ENCODE peak calls at places on chromosome X, in eight cellular contexts. One of them, this sample, is unnamed.

GRCh38 chrX:119398587-119398973 is 556 bp upstream of the SLC25A43 start:
- DNase-seq in GM23248: peak; percentile 36
- DNase-seq in heart left ventricle: no peak
- DNase-seq in H9: no peak
- DNase-seq in adrenal gland: no peak
- DNase-seq in neural progenitor cell: no peak
- DNase-seq in HCT116: no peak
- DNase-seq in tibial artery: no peak
- DNase-seq in this sample: peak; percentile 38

GRCh38 chrX:68650491-68650890 is 3.0 kb downstream of the STARD8 start:
- DNase-seq in GM23248: peak; percentile 73
- DNase-seq in heart left ventricle: no peak
- DNase-seq in H9: no peak
- DNase-seq in adrenal gland: no peak
- DNase-seq in neural progenitor cell: no peak
- DNase-seq in HCT116: no peak
- DNase-seq in tibial artery: no peak
- DNase-seq in this sample: no peak

GRCh38 chrX:49166914-49167739 is 4.6 kb downstream of the MAGIX start:
- DNase-seq in GM23248: peak; percentile 76
- DNase-seq in heart left ventricle: peak; percentile 85
- DNase-seq in H9: no peak
- DNase-seq in adrenal gland: peak; percentile 64
- DNase-seq in neural progenitor cell: peak; percentile 20
- DNase-seq in HCT116: no peak
- DNase-seq in tibial artery: peak; percentile 96
- DNase-seq in this sample: peak; percentile 74

GRCh38 chrX:72041901-72042859 is 89.5 kb downstream of the RTL5 start:
- DNase-seq in GM23248: peak; percentile 30
- DNase-seq in heart left ventricle: no peak
- DNase-seq in H9: no peak
- DNase-seq in adrenal gland: no peak
- DNase-seq in neural progenitor cell: no peak
- DNase-seq in HCT116: no peak
- DNase-seq in tibial artery: no peak
- DNase-seq in this sample: no peak

GRCh38 chrX:9706426-9706825 is 59.2 kb downstream of the GPR143 start:
- DNase-seq in GM23248: no peak
- DNase-seq in heart left ventricle: no peak
- DNase-seq in H9: no peak
- DNase-seq in adrenal gland: no peak
- DNase-seq in neural progenitor cell: peak; percentile 5
- DNase-seq in HCT116: no peak
- DNase-seq in tibial artery: no peak
- DNase-seq in this sample: no peak

GRCh38 chrX:139881130-139881529 is 51.7 kb downstream of the ATP11C start:
- DNase-seq in GM23248: peak; percentile 64
- DNase-seq in heart left ventricle: no peak
- DNase-seq in H9: no peak
- DNase-seq in adrenal gland: no peak
- DNase-seq in neural progenitor cell: no peak
- DNase-seq in HCT116: peak; percentile 16
- DNase-seq in tibial artery: no peak
- DNase-seq in this sample: no peak

GRCh38 chrX:72713130-72713529 is 976 bp downstream of the PHKA1 start:
- DNase-seq in GM23248: no peak
- DNase-seq in heart left ventricle: no peak
- DNase-seq in H9: no peak
- DNase-seq in adrenal gland: no peak
- DNase-seq in neural progenitor cell: no peak
- DNase-seq in HCT116: no peak
- DNase-seq in tibial artery: no peak
- DNase-seq in this sample: no peak

GRCh38 chrX:68928401-68928800 is 99.6 kb downstream of the EFNB1 start:
- DNase-seq in GM23248: no peak
- DNase-seq in heart left ventricle: no peak
- DNase-seq in H9: no peak
- DNase-seq in adrenal gland: no peak
- DNase-seq in neural progenitor cell: no peak
- DNase-seq in HCT116: no peak
- DNase-seq in tibial artery: no peak
- DNase-seq in this sample: no peak

GRCh38 chrX:107154787-107155620 is 36.4 kb upstream of the RBM41 start:
- DNase-seq in GM23248: peak; percentile 10
- DNase-seq in heart left ventricle: no peak
- DNase-seq in H9: no peak
- DNase-seq in adrenal gland: no peak
- DNase-seq in neural progenitor cell: no peak
- DNase-seq in HCT116: no peak
- DNase-seq in tibial artery: no peak
- DNase-seq in this sample: no peak

GRCh38 chrX:13009256-13009655 is 34.3 kb downstream of the TMSB4X start:
- DNase-seq in GM23248: peak; percentile 20
- DNase-seq in heart left ventricle: no peak
- DNase-seq in H9: no peak
- DNase-seq in adrenal gland: peak; percentile 57
- DNase-seq in neural progenitor cell: no peak
- DNase-seq in HCT116: no peak
- DNase-seq in tibial artery: no peak
- DNase-seq in this sample: no peak

GRCh38 chrX:13008851-13009250 is 33.9 kb downstream of the TMSB4X start:
- DNase-seq in GM23248: no peak
- DNase-seq in heart left ventricle: no peak
- DNase-seq in H9: no peak
- DNase-seq in adrenal gland: no peak
- DNase-seq in neural progenitor cell: no peak
- DNase-seq in HCT116: no peak
- DNase-seq in tibial artery: no peak
- DNase-seq in this sample: no peak

GRCh38 chrX:13005671-13006473 is 31.0 kb downstream of the TMSB4X start:
- DNase-seq in GM23248: peak; percentile 70
- DNase-seq in heart left ventricle: no peak
- DNase-seq in H9: no peak
- DNase-seq in adrenal gland: peak; percentile 51
- DNase-seq in neural progenitor cell: no peak
- DNase-seq in HCT116: no peak
- DNase-seq in tibial artery: no peak
- DNase-seq in this sample: no peak

GRCh38 chrX:13008189-13008533 is 33.3 kb downstream of the TMSB4X start:
- DNase-seq in GM23248: no peak
- DNase-seq in heart left ventricle: no peak
- DNase-seq in H9: no peak
- DNase-seq in adrenal gland: no peak
- DNase-seq in neural progenitor cell: no peak
- DNase-seq in HCT116: no peak
- DNase-seq in tibial artery: no peak
- DNase-seq in this sample: no peak

DNA sequence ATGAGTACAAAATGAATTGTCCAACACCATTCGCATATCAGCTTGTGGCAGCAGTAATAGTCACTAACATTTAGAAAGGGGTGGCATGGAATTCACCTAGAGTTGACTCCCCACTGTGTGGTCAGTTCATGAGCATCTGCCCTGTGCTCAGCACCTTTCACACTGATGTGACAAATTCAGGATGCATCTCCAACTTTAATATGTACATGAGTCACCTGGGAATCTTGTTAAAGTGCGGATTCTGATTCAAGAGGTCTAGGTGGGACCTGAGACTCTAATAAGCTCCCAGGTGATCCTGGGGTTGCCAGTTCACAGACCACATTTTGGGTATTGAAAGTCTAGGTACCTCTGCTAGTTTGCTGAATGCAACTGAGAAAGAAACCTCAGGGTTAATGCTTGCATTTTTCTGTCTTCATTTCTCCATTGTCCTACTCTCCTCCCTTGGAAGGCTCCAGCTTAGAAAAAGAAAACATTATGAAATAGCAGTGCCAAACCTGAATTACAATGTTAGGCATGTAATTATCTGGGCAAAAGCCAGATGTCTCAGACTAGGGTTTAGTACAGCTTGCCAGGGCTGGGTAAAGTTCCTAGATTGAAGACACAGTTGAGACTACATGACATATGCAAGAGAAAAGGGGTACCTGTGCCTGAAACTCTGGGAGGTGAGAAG is 32.7 kb downstream of the TMSB4X start:
- DNase-seq in GM23248: peak; percentile 79
- DNase-seq in heart left ventricle: no peak
- DNase-seq in H9: no peak
- DNase-seq in adrenal gland: no peak
- DNase-seq in neural progenitor cell: no peak
- DNase-seq in HCT116: no peak
- DNase-seq in tibial artery: no peak
- DNase-seq in this sample: no peak
- H3K4me1 ChIP-seq in GM23248: peaks cover 28% of the 10 kb centered on the region
- H3K4me1 ChIP-seq in heart left ventricle: peaks cover 18% of the 10 kb centered on the region
- H3K4me1 ChIP-seq in H9: peaks cover 3% of the 10 kb centered on the region
- H3K4me1 ChIP-seq in adrenal gland: no peaks in the 10 kb centered on the region
- H3K4me1 ChIP-seq in neural progenitor cell: no peaks in the 10 kb centered on the region
- H3K4me1 ChIP-seq in HCT116: no peaks in the 10 kb centered on the region
- H3K4me1 ChIP-seq in tibial artery: peaks cover 3% of the 10 kb centered on the region
- H3K4me1 ChIP-seq in this sample: no peaks in the 10 kb centered on the region

DNA sequence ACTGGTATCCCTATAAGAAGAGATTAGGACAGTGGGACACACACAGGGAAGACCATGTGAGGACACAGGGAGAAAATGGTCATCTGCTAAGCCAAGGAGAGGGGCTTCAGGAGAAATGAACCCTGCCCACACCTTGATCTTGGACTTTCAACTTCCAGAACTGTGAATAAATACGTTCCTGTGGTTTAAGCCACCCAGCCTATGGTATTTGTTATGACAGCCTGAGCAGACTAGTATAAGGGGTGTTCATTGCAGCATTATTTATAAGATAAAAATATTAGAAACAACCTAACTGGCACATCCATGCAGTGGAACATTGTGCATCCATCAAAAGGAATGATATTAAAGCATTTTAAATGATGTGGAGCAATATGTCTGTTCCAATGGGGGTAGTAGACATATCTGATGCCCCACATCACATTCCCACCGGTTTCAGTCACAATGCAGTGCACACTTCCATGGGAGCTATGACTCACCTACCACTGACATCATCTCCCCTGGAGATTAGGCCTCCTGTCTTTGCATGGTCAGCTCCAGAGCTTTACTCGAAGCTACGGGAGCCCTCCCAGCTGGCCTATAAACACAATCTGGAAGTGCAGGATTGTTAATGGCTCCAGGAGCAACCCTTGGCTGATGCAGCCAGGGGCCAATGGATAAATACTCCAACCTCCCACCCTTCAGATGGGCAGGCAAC is 38.9 kb upstream of the MAMLD1 start:
- DNase-seq in GM23248: peak; percentile 83
- DNase-seq in heart left ventricle: no peak
- DNase-seq in H9: no peak
- DNase-seq in adrenal gland: peak; percentile 17
- DNase-seq in neural progenitor cell: no peak
- DNase-seq in HCT116: peak; percentile 22
- DNase-seq in tibial artery: no peak
- DNase-seq in this sample: no peak
- H3K27ac ChIP-seq in GM23248: peak overlapping the region; percentile 27
- H3K27ac ChIP-seq in heart left ventricle: no peak overlapping the region
- H3K27ac ChIP-seq in H9: no peak overlapping the region
- H3K27ac ChIP-seq in adrenal gland: no peak overlapping the region
- H3K27ac ChIP-seq in neural progenitor cell: no peak overlapping the region
- H3K27ac ChIP-seq in HCT116: no peak overlapping the region
- H3K27ac ChIP-seq in tibial artery: no peak overlapping the region
- H3K27ac ChIP-seq in this sample: no peak overlapping the region

GRCh38 chrX:6225307-6226052 is 3.2 kb downstream of the NLGN4X start:
- DNase-seq in GM23248: no peak
- DNase-seq in heart left ventricle: no peak
- DNase-seq in H9: no peak
- DNase-seq in adrenal gland: no peak
- DNase-seq in neural progenitor cell: peak; percentile 26
- DNase-seq in HCT116: no peak
- DNase-seq in tibial artery: no peak
- DNase-seq in this sample: no peak

GRCh38 chrX:6226646-6227444 is 1.8 kb downstream of the NLGN4X start:
- DNase-seq in GM23248: no peak
- DNase-seq in heart left ventricle: no peak
- DNase-seq in H9: peak; percentile 33
- DNase-seq in adrenal gland: no peak
- DNase-seq in neural progenitor cell: peak; percentile 48
- DNase-seq in HCT116: no peak
- DNase-seq in tibial artery: no peak
- DNase-seq in this sample: no peak

GRCh38 chrX:6227445-6227820 is 1.2 kb downstream of the NLGN4X start:
- DNase-seq in GM23248: no peak
- DNase-seq in heart left ventricle: no peak
- DNase-seq in H9: no peak
- DNase-seq in adrenal gland: no peak
- DNase-seq in neural progenitor cell: peak; percentile 31
- DNase-seq in HCT116: no peak
- DNase-seq in tibial artery: no peak
- DNase-seq in this sample: no peak

GRCh38 chrX:6226053-6226645 is 2.5 kb downstream of the NLGN4X start:
- DNase-seq in GM23248: no peak
- DNase-seq in heart left ventricle: no peak
- DNase-seq in H9: peak; percentile 41
- DNase-seq in adrenal gland: no peak
- DNase-seq in neural progenitor cell: peak; percentile 63
- DNase-seq in HCT116: no peak
- DNase-seq in tibial artery: no peak
- DNase-seq in this sample: no peak

GRCh38 chrX:6223516-6223915 is 5.2 kb downstream of the NLGN4X start:
- DNase-seq in GM23248: no peak
- DNase-seq in heart left ventricle: no peak
- DNase-seq in H9: no peak
- DNase-seq in adrenal gland: no peak
- DNase-seq in neural progenitor cell: no peak
- DNase-seq in HCT116: no peak
- DNase-seq in tibial artery: no peak
- DNase-seq in this sample: no peak
- H3K4me1 ChIP-seq in GM23248: no peaks in the 10 kb centered on the region
- H3K4me1 ChIP-seq in heart left ventricle: no peaks in the 10 kb centered on the region
- H3K4me1 ChIP-seq in H9: peaks cover 3% of the 10 kb centered on the region
- H3K4me1 ChIP-seq in adrenal gland: no peaks in the 10 kb centered on the region
- H3K4me1 ChIP-seq in neural progenitor cell: no peaks in the 10 kb centered on the region
- H3K4me1 ChIP-seq in HCT116: no peaks in the 10 kb centered on the region
- H3K4me1 ChIP-seq in tibial artery: no peaks in the 10 kb centered on the region
- H3K4me1 ChIP-seq in this sample: no peaks in the 10 kb centered on the region

GRCh38 chrX:65671286-65671685 is 3.8 kb downstream of the MSN start:
- DNase-seq in GM23248: no peak
- DNase-seq in heart left ventricle: no peak
- DNase-seq in H9: no peak
- DNase-seq in adrenal gland: no peak
- DNase-seq in neural progenitor cell: no peak
- DNase-seq in HCT116: no peak
- DNase-seq in tibial artery: no peak
- DNase-seq in this sample: no peak

GRCh38 chrX:65667157-65667502 is 324 bp upstream of the MSN start:
- DNase-seq in GM23248: no peak
- DNase-seq in heart left ventricle: no peak
- DNase-seq in H9: no peak
- DNase-seq in adrenal gland: no peak
- DNase-seq in neural progenitor cell: no peak
- DNase-seq in HCT116: no peak
- DNase-seq in tibial artery: no peak
- DNase-seq in this sample: no peak

GRCh38 chrX:65667503-65668355 is at the start of gene MSN:
- DNase-seq in GM23248: peak; percentile 79
- DNase-seq in heart left ventricle: peak; percentile 92
- DNase-seq in H9: peak; percentile 57
- DNase-seq in adrenal gland: peak; percentile 75
- DNase-seq in neural progenitor cell: peak; percentile 68
- DNase-seq in HCT116: no peak
- DNase-seq in tibial artery: peak; percentile 88
- DNase-seq in this sample: peak; percentile 76

GRCh38 chrX:65671966-65672365 is 4.5 kb downstream of the MSN start:
- DNase-seq in GM23248: no peak
- DNase-seq in heart left ventricle: no peak
- DNase-seq in H9: no peak
- DNase-seq in adrenal gland: no peak
- DNase-seq in neural progenitor cell: no peak
- DNase-seq in HCT116: no peak
- DNase-seq in tibial artery: no peak
- DNase-seq in this sample: no peak

GRCh38 chrX:65668362-65669310 is 1.2 kb downstream of the MSN start:
- DNase-seq in GM23248: peak; percentile 82
- DNase-seq in heart left ventricle: peak; percentile 70
- DNase-seq in H9: peak; percentile 56
- DNase-seq in adrenal gland: peak; percentile 64
- DNase-seq in neural progenitor cell: peak; percentile 57
- DNase-seq in HCT116: peak; percentile 29
- DNase-seq in tibial artery: peak; percentile 92
- DNase-seq in this sample: peak; percentile 61
- H3K27ac ChIP-seq in GM23248: peak overlapping the region; percentile 99
- H3K27ac ChIP-seq in heart left ventricle: peak overlapping the region; percentile 97
- H3K27ac ChIP-seq in H9: no peak overlapping the region
- H3K27ac ChIP-seq in adrenal gland: peak overlapping the region; percentile 30
- H3K27ac ChIP-seq in neural progenitor cell: peak overlapping the region; percentile 48
- H3K27ac ChIP-seq in HCT116: peak overlapping the region; percentile 79
- H3K27ac ChIP-seq in tibial artery: peak overlapping the region; percentile 99
- H3K27ac ChIP-seq in this sample: peak overlapping the region; percentile 91

This sample was measured in transverse colon.